ENCODE peak calls at places on chromosome 11, in four cellular contexts. One of them, this sample, is unnamed.

GRCh38 chr11:130580372-130580771 is 131.9 kb downstream of the ADAMTS15 start:
- DNase-seq in naive thymus-derived CD8-positive, alpha-beta T cell: no peak
- DNase-seq in neuronal stem cell: peak; percentile 71
- DNase-seq in AG09319: no peak
- DNase-seq in this sample: peak; percentile 67

GRCh38 chr11:3807856-3808845 is at the start of gene PGAP2:
- DNase-seq in naive thymus-derived CD8-positive, alpha-beta T cell: peak; percentile 57
- DNase-seq in neuronal stem cell: peak; percentile 64
- DNase-seq in AG09319: no peak
- DNase-seq in this sample: no peak

GRCh38 chr11:111429066-111429506 is 50.0 kb upstream of the POU2AF1 start:
- DNase-seq in naive thymus-derived CD8-positive, alpha-beta T cell: no peak
- DNase-seq in neuronal stem cell: peak; percentile 15
- DNase-seq in AG09319: peak; percentile 36
- DNase-seq in this sample: no peak

GRCh38 chr11:110251837-110252236 is 44.6 kb downstream of the RDX start:
- DNase-seq in naive thymus-derived CD8-positive, alpha-beta T cell: no peak
- DNase-seq in neuronal stem cell: no peak
- DNase-seq in AG09319: peak; percentile 12
- DNase-seq in this sample: peak; percentile 24

GRCh38 chr11:3796346-3796745 is 1.0 kb downstream of the NUP98 start:
- DNase-seq in naive thymus-derived CD8-positive, alpha-beta T cell: no peak
- DNase-seq in neuronal stem cell: no peak
- DNase-seq in AG09319: no peak
- DNase-seq in this sample: no peak

GRCh38 chr11:6413791-6414231 is 5.1 kb downstream of the APBB1 start:
- DNase-seq in naive thymus-derived CD8-positive, alpha-beta T cell: peak; percentile 55
- DNase-seq in neuronal stem cell: no peak
- DNase-seq in AG09319: no peak
- DNase-seq in this sample: no peak

GRCh38 chr11:103047837-103048236 is 44.1 kb downstream of the DCUN1D5 start:
- DNase-seq in naive thymus-derived CD8-positive, alpha-beta T cell: no peak
- DNase-seq in neuronal stem cell: no peak
- DNase-seq in AG09319: no peak
- DNase-seq in this sample: no peak

GRCh38 chr11:74682731-74683278 is 48.4 kb downstream of the CHRDL2 start:
- DNase-seq in naive thymus-derived CD8-positive, alpha-beta T cell: no peak
- DNase-seq in neuronal stem cell: no peak
- DNase-seq in AG09319: no peak
- DNase-seq in this sample: no peak

GRCh38 chr11:62665630-62666258 is 632 bp downstream of the CSKMT start:
- DNase-seq in naive thymus-derived CD8-positive, alpha-beta T cell: peak; percentile 44
- DNase-seq in neuronal stem cell: peak; percentile 43
- DNase-seq in AG09319: no peak
- DNase-seq in this sample: no peak

GRCh38 chr11:128502736-128503135 is 84.6 kb downstream of the ETS1 start:
- DNase-seq in naive thymus-derived CD8-positive, alpha-beta T cell: no peak
- DNase-seq in neuronal stem cell: no peak
- DNase-seq in AG09319: no peak
- DNase-seq in this sample: no peak

GRCh38 chr11:27514558-27514957 is 8.0 kb upstream of the LIN7C start:
- DNase-seq in naive thymus-derived CD8-positive, alpha-beta T cell: no peak
- DNase-seq in neuronal stem cell: no peak
- DNase-seq in AG09319: no peak
- DNase-seq in this sample: no peak

GRCh38 chr11:17924713-17925112 is 88.1 kb downstream of the SERGEF start:
- DNase-seq in naive thymus-derived CD8-positive, alpha-beta T cell: no peak
- DNase-seq in neuronal stem cell: no peak
- DNase-seq in AG09319: no peak
- DNase-seq in this sample: no peak

GRCh38 chr11:96760306-96760705 is 370.5 kb downstream of the JRKL start:
- DNase-seq in naive thymus-derived CD8-positive, alpha-beta T cell: no peak
- DNase-seq in neuronal stem cell: no peak
- DNase-seq in AG09319: no peak
- DNase-seq in this sample: no peak

This sample was measured in HFF-Myc.